ENCODE peak calls at places on chromosomes 16 and 17, in nine cellular contexts. One of them, this sample, is unnamed.

GRCh38 chr16:87206646-87207451 is 110.3 kb downstream of the C16orf95 start:
- DNase-seq in lung: no peak
- DNase-seq in EL: peak; percentile 89
- DNase-seq in NCI-H69: no peak
- DNase-seq in effector CD4-positive, alpha-beta T cell: no peak
- DNase-seq in effector memory CD8-positive, alpha-beta T cell: no peak
- DNase-seq in A549: peak; percentile 79
- DNase-seq in RWPE2: no peak
- DNase-seq in GM19239: no peak
- DNase-seq in this sample: no peak

GRCh38 chr17:79980246-79981043 is 55.2 kb downstream of the TBC1D16 start:
- DNase-seq in lung: no peak
- DNase-seq in EL: no peak
- DNase-seq in NCI-H69: no peak
- DNase-seq in effector CD4-positive, alpha-beta T cell: no peak
- DNase-seq in effector memory CD8-positive, alpha-beta T cell: no peak
- DNase-seq in A549: no peak
- DNase-seq in RWPE2: peak; percentile 57
- DNase-seq in GM19239: no peak
- DNase-seq in this sample: no peak

GRCh38 chr17:81239714-81240555 is 817 bp downstream of the NDUFAF8 start:
- DNase-seq in lung: no peak
- DNase-seq in EL: peak; percentile 33
- DNase-seq in NCI-H69: peak; percentile 42
- DNase-seq in effector CD4-positive, alpha-beta T cell: no peak
- DNase-seq in effector memory CD8-positive, alpha-beta T cell: peak; percentile 28
- DNase-seq in A549: peak; percentile 54
- DNase-seq in RWPE2: no peak
- DNase-seq in GM19239: peak; percentile 58
- DNase-seq in this sample: no peak

GRCh38 chr17:81477173-81477572 is 35.4 kb downstream of the ACTG1 start:
- DNase-seq in lung: no peak
- DNase-seq in EL: no peak
- DNase-seq in NCI-H69: peak; percentile 83
- DNase-seq in effector CD4-positive, alpha-beta T cell: no peak
- DNase-seq in effector memory CD8-positive, alpha-beta T cell: no peak
- DNase-seq in A549: no peak
- DNase-seq in RWPE2: no peak
- DNase-seq in GM19239: no peak
- DNase-seq in this sample: no peak

GRCh38 chr17:72118588-72119279 is 2.1 kb upstream of the SOX9 start:
- DNase-seq in lung: peak; percentile 73
- DNase-seq in EL: peak; percentile 88
- DNase-seq in NCI-H69: peak; percentile 83
- DNase-seq in effector CD4-positive, alpha-beta T cell: no peak
- DNase-seq in effector memory CD8-positive, alpha-beta T cell: peak; percentile 2
- DNase-seq in A549: peak; percentile 84
- DNase-seq in RWPE2: no peak
- DNase-seq in GM19239: no peak
- DNase-seq in this sample: peak; percentile 86

GRCh38 chr16:73268311-73268997 is 220.5 kb upstream of the ZFHX3 start:
- DNase-seq in lung: no peak
- DNase-seq in EL: peak; percentile 30
- DNase-seq in NCI-H69: peak; percentile 89
- DNase-seq in effector CD4-positive, alpha-beta T cell: no peak
- DNase-seq in effector memory CD8-positive, alpha-beta T cell: no peak
- DNase-seq in A549: peak; percentile 11
- DNase-seq in RWPE2: no peak
- DNase-seq in GM19239: no peak
- DNase-seq in this sample: no peak

GRCh38 chr16:11182381-11182780 is 73.6 kb downstream of the SOCS1 start:
- DNase-seq in lung: no peak
- DNase-seq in EL: no peak
- DNase-seq in NCI-H69: no peak
- DNase-seq in effector CD4-positive, alpha-beta T cell: no peak
- DNase-seq in effector memory CD8-positive, alpha-beta T cell: no peak
- DNase-seq in A549: no peak
- DNase-seq in RWPE2: no peak
- DNase-seq in GM19239: no peak
- DNase-seq in this sample: no peak

GRCh38 chr17:13952252-13952721 is 117.0 kb upstream of the COX10 start:
- DNase-seq in lung: no peak
- DNase-seq in EL: no peak
- DNase-seq in NCI-H69: no peak
- DNase-seq in effector CD4-positive, alpha-beta T cell: no peak
- DNase-seq in effector memory CD8-positive, alpha-beta T cell: no peak
- DNase-seq in A549: no peak
- DNase-seq in RWPE2: no peak
- DNase-seq in GM19239: no peak
- DNase-seq in this sample: peak; percentile 17

GRCh38 chr17:45368661-45369060 is 51.8 kb upstream of the MAP3K14 start:
- DNase-seq in lung: no peak
- DNase-seq in EL: peak; percentile 84
- DNase-seq in NCI-H69: no peak
- DNase-seq in effector CD4-positive, alpha-beta T cell: no peak
- DNase-seq in effector memory CD8-positive, alpha-beta T cell: no peak
- DNase-seq in A549: no peak
- DNase-seq in RWPE2: no peak
- DNase-seq in GM19239: no peak
- DNase-seq in this sample: no peak

GRCh38 chr17:72373910-72374741 is 253.3 kb downstream of the SOX9 start:
- DNase-seq in lung: no peak
- DNase-seq in EL: no peak
- DNase-seq in NCI-H69: peak; percentile 85
- DNase-seq in effector CD4-positive, alpha-beta T cell: no peak
- DNase-seq in effector memory CD8-positive, alpha-beta T cell: no peak
- DNase-seq in A549: no peak
- DNase-seq in RWPE2: no peak
- DNase-seq in GM19239: no peak
- DNase-seq in this sample: peak; percentile 18

GRCh38 chr17:16980061-16980460 is 8.1 kb upstream of the TNFRSF13B start:
- DNase-seq in lung: no peak
- DNase-seq in EL: peak; percentile 40
- DNase-seq in NCI-H69: no peak
- DNase-seq in effector CD4-positive, alpha-beta T cell: no peak
- DNase-seq in effector memory CD8-positive, alpha-beta T cell: no peak
- DNase-seq in A549: no peak
- DNase-seq in RWPE2: no peak
- DNase-seq in GM19239: no peak
- DNase-seq in this sample: no peak

GRCh38 chr17:50721194-50722010 is 2.0 kb downstream of the LUC7L3 start:
- DNase-seq in lung: no peak
- DNase-seq in EL: no peak
- DNase-seq in NCI-H69: peak; percentile 43
- DNase-seq in effector CD4-positive, alpha-beta T cell: peak; percentile 20
- DNase-seq in effector memory CD8-positive, alpha-beta T cell: no peak
- DNase-seq in A549: no peak
- DNase-seq in RWPE2: no peak
- DNase-seq in GM19239: no peak
- DNase-seq in this sample: no peak

This sample was measured in mucosa of gallbladder.